ENCODE peak calls at places on chromosomes 3 and 15, in five cellular contexts. T is GM12878, R is K562, W is HepG2, F is H1. I is an unnamed sample.

GRCh38 chr3:148219995-148220394 is 477.7 kb upstream of the AGTR1 start:
- DNase-seq in T (no peak), R (no peak), W (no peak), F (no peak), I (no peak)

GRCh38 chr3:38163117-38163870 is 2.0 kb upstream of the OXSR1 start:
- DNase-seq in T (no peak), R (peak; percentile 41), W (peak; percentile 41), F (no peak), I (no peak)

GRCh38 chr3:13638927-13639326 is 90.0 kb downstream of the FBLN2 start:
- DNase-seq in T (no peak), R (no peak), W (no peak), F (no peak), I (no peak)

GRCh38 chr15:92020207-92020606 is 166.7 kb downstream of the SLCO3A1 start:
- DNase-seq in T (no peak), R (no peak), W (no peak), F (no peak), I (no peak)

GRCh38 chr3:158532099-158532734 is 38.8 kb upstream of the MLF1 start:
- DNase-seq in T (no peak), R (peak; percentile 20), W (peak; percentile 44), F (no peak), I (peak; percentile 36)

GRCh38 chr3:37810788-37811187 is 50.9 kb upstream of the CTDSPL start:
- DNase-seq in T (no peak), R (no peak), W (no peak), F (no peak), I (no peak)

GRCh38 chr15:83312046-83312445 is 27.6 kb upstream of the BNC1 start:
- DNase-seq in T (no peak), R (no peak), W (no peak), F (no peak), I (no peak)

GRCh38 chr3:188133219-188133618 is 20.7 kb upstream of the LPP start:
- DNase-seq in T (no peak), R (no peak), W (no peak), F (no peak), I (no peak)

GRCh38 chr3:153247331-153248311 is 85.6 kb downstream of the RAP2B start:
- DNase-seq in T (no peak), R (no peak), W (no peak), F (no peak), I (no peak)

GRCh38 chr3:171266034-171266805 is 194.0 kb downstream of the TNIK start:
- DNase-seq in T (no peak), R (no peak), W (no peak), F (no peak), I (no peak)

GRCh38 chr3:134232976-134233375 is 17.7 kb downstream of the RYK start:
- DNase-seq in T (no peak), R (no peak), W (no peak), F (no peak), I (no peak)

GRCh38 chr3:100002599-100003350 is 111.5 kb downstream of the FILIP1L start:
- DNase-seq in T (no peak), R (peak; percentile 13), W (peak; percentile 91), F (no peak), I (no peak)

GRCh38 chr3:149080011-149080698 is 6.2 kb downstream of the HLTF start:
- DNase-seq in T (no peak), R (no peak), W (no peak), F (no peak), I (peak; percentile 13)

GRCh38 chr15:90400759-90401314 is 12.8 kb downstream of the IQGAP1 start:
- DNase-seq in T (peak; percentile 62), R (peak; percentile 86), W (peak; percentile 93), F (no peak), I (peak; percentile 41)

GRCh38 chr15:62807539-62808130 is 234.9 kb upstream of the TPM1 start:
- DNase-seq in T (no peak), R (no peak), W (no peak), F (no peak), I (peak; percentile 62)

GRCh38 chr3:197802505-197803459 is 11.7 kb downstream of the LRCH3 start:
- DNase-seq in T (no peak), R (peak; percentile 22), W (no peak), F (no peak), I (no peak)

GRCh38 chr15:86384191-86384590 is 304.5 kb downstream of the AGBL1 start:
- DNase-seq in T (no peak), R (no peak), W (no peak), F (no peak), I (peak; percentile 68)

GRCh38 chr15:70375006-70375409 is 277.3 kb upstream of the TLE3 start:
- DNase-seq in T (no peak), R (no peak), W (no peak), F (peak; percentile 33), I (peak; percentile 74)

GRCh38 chr3:70744536-70744935 is 432.1 kb upstream of the MDFIC2 start:
- DNase-seq in T (no peak), R (no peak), W (no peak), F (no peak), I (no peak)

GRCh38 chr3:71581451-71581980 is 2.0 kb downstream of the FOXP1 start:
- DNase-seq in T (no peak), R (peak; percentile 6), W (no peak), F (peak; percentile 74), I (peak; percentile 71)

GRCh38 chr15:92079047-92079446 is 225.5 kb downstream of the SLCO3A1 start:
- DNase-seq in T (no peak), R (peak; percentile 31), W (peak; percentile 15), F (peak; percentile 62), I (peak; percentile 37)

GRCh38 chr3:11478167-11478566 is 165.5 kb downstream of the VGLL4 start:
- DNase-seq in T (no peak), R (no peak), W (no peak), F (no peak), I (no peak)

GRCh38 chr15:36808401-36809160 is 229.2 kb downstream of the CDIN1 start:
- DNase-seq in T (no peak), R (no peak), W (peak; percentile 3), F (no peak), I (no peak)

GRCh38 chr15:101407439-101407838 is 82.1 kb downstream of the PCSK6 start:
- DNase-seq in T (peak; percentile 15), R (no peak), W (no peak), F (peak; percentile 34), I (no peak)

GRCh38 chr3:177181418-177181817 is 15.9 kb downstream of the TBL1XR1 start:
- DNase-seq in T (no peak), R (no peak), W (peak; percentile 36), F (no peak), I (no peak)
- TF ChIP-seq RAD21 in T (no peak), R (no peak), W (no peak), F (no peak), I (no peak)

GRCh38 chr3:146268535-146269219 is 17.8 kb upstream of the PLSCR4 start:
- DNase-seq in T (no peak), R (no peak), W (no peak), F (no peak), I (no peak)

GRCh38 chr3:146262711-146263110 is 11.8 kb upstream of the PLSCR4 start:
- DNase-seq in T (no peak), R (no peak), W (no peak), F (no peak), I (no peak)

GRCh38 chr3:146269271-146269670 is 18.4 kb upstream of the PLSCR4 start:
- DNase-seq in T (no peak), R (no peak), W (no peak), F (no peak), I (no peak)

GRCh38 chr3:146271180-146271579 is 20.3 kb upstream of the PLSCR4 start:
- DNase-seq in T (no peak), R (no peak), W (no peak), F (no peak), I (no peak)

DNA sequence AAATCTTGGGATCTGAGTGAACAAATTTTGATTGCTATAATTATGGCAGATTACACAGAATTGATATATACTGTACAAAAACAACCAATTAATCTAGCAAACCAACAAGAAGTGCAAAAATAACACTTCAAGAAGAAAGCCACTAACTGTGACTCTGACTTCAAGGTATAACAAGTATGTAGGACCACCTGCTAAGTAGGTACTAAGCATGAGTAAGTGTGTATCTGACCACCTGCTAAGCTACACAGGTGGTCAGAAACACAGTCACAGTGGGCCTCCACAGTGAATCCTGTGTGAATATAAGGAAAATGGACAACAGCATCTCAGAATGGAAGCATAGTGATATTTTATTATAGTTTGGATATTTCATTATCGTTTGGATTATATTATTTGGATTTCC is 14.8 kb upstream of the PLSCR4 start:
- DNase-seq in T (no peak), R (no peak), W (no peak), F (no peak), I (no peak)
- TF ChIP-seq GABPA in T (no peak), R (no peak), W (no peak), F (no peak), I (no peak)

GRCh38 chr15:29072444-29072843 is 186.7 kb downstream of the APBA2 start:
- DNase-seq in T (no peak), R (no peak), W (no peak), F (no peak), I (no peak)

GRCh38 chr15:29070471-29071192 is 184.9 kb downstream of the APBA2 start:
- DNase-seq in T (no peak), R (no peak), W (no peak), F (no peak), I (no peak)

GRCh38 chr15:29074045-29074444 is 188.3 kb downstream of the APBA2 start:
- DNase-seq in T (no peak), R (no peak), W (no peak), F (no peak), I (no peak)

GRCh38 chr15:29071907-29072273 is 186.1 kb downstream of the APBA2 start:
- DNase-seq in T (no peak), R (no peak), W (no peak), F (no peak), I (no peak)

DNA sequence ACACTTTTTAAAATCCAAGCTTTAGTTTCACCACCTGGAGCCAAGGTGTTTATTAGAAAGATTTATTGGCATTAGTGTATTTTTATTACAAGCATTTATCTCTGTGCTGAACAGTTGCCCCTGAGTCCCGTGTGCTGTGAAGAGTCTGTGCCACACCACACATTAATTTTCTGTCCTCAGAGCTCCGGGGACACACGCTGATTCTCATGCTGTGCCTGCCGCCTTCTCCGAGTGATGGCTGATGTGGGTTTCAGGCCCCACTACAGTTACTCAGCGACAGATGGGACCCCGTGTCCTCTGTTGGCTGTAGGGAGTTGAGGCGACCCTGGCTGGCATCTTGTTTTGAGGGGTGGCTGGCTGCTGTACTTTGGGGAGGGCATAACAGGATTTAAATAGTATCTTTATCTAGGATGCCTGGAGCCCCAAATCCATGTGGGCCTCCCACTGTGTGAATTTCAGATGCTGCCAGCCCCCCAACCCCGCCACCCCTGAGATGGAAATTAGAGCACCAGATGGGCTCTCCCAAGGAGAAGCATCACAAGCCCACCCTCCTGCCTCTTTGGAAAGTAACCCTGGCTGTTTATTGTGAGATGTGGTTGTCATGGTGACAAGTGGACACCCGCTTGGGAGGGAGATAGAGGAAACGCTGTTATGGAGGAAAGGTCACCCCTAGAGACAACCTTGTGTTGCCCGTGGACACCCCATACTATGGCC is 185.6 kb downstream of the APBA2 start:
- DNase-seq in T (no peak), R (no peak), W (no peak), F (no peak), I (no peak)
- H3K27ac ChIP-seq in T (no peak overlapping the region), R (no peak overlapping the region), W (no peak overlapping the region), F (no peak overlapping the region), I (no peak overlapping the region)

DNA sequence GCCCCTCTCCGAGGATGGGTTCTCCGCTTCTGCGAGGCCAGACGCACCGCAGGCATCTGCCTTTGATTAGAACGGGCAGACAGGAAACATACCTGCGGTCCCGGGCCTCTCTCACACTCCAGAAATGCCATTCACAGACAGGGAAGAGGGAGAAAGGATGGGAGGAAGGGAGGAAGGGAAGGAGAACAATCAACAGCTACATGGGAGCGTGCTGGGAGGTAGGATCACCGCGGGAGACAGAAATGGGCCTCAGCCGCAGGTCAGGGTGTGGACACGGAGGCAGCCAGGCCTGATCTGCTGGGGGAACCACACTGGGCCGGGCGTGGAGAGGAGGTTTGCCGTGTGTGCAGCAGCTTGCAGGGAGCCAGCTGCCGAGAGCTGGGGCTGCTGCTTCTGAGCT is 90.7 kb upstream of the RGMA start:
- DNase-seq in T (no peak), R (no peak), W (no peak), F (peak; percentile 59), I (peak; percentile 54)
- TF ChIP-seq RAD21 in T (no peak), R (no peak), W (no peak), F (no peak), I (no peak)